ENCODE peak calls at places on chromosomes 11 and 22, in five cellular contexts. G is Panc1; R is tibial artery; D is CD8-positive, alpha-beta T cell; Z is cardiac muscle cell. Y is an unnamed sample.

GRCh38 chr22:48853627-48854240 is 973.9 kb downstream of the BRD1 start:
- DNase-seq in D (no peak), G (no peak), R (no peak), Z (no peak), Y (no peak)

GRCh38 chr11:117426297-117426685 is 98.6 kb downstream of the CEP164 start:
- DNase-seq in G (peak), Z (peak), D (peak), R (peak), Y (no peak)

GRCh38 chr11:115298613-115299012 is 205.6 kb downstream of the CADM1 start:
- DNase-seq in Z (no peak), D (no peak), G (no peak), R (no peak), Y (no peak)

GRCh38 chr11:62439785-62440602 is 21.2 kb downstream of the SCGB1A1 start:
- DNase-seq in Z (peak), R (peak), D (no peak), G (no peak), Y (no peak)

GRCh38 chr11:5486421-5486820 is 2.1 kb upstream of the OR52D1 start:
- DNase-seq in D (no peak), Z (no peak), R (no peak), G (no peak), Y (no peak)

GRCh38 chr11:94776351-94777321 is 8.5 kb downstream of the AMOTL1 start:
- DNase-seq in G (no peak), Z (peak), R (no peak), D (no peak), Y (no peak)

GRCh38 chr11:126655807-126656128 is 300.3 kb downstream of the ST3GAL4 start:
- DNase-seq in R (no peak), D (no peak), G (no peak), Z (peak), Y (no peak)

GRCh38 chr11:40187092-40187403 is 1272.4 kb downstream of the LRRC4C start:
- DNase-seq in D (no peak), R (no peak), G (no peak), Z (no peak), Y (no peak)

GRCh38 chr11:75069473-75069872 is 27.2 kb downstream of the OR2AT4 start:
- DNase-seq in G (no peak), D (no peak), Z (no peak), R (no peak), Y (no peak)

GRCh38 chr11:113528982-113529381 is 53.8 kb upstream of the DRD2 start:
- DNase-seq in G (no peak), Z (peak), D (no peak), R (no peak), Y (no peak)

GRCh38 chr22:32720924-32721323 is 80.6 kb upstream of the TIMP3 start:
- DNase-seq in Z (peak), G (no peak), D (no peak), R (no peak), Y (no peak)

GRCh38 chr22:23058481-23059336 is 11.6 kb upstream of the GNAZ start:
- DNase-seq in G (no peak), R (peak), Z (no peak), D (no peak), Y (no peak)

GRCh38 chr22:35313311-35314121 is 13.8 kb downstream of the TOM1 start:
- DNase-seq in G (peak), Z (peak), R (peak), D (no peak), Y (no peak)

GRCh38 chr11:1643146-1643690 is 13.6 kb downstream of the KRTAP5-5 start:
- DNase-seq in G (no peak), R (no peak), Z (no peak), D (no peak), Y (no peak)

GRCh38 chr22:45163417-45164216 is at the start of gene NUP50:
- DNase-seq in D (peak), G (peak), Z (peak), R (peak), Y (peak)

GRCh38 chr11:72812604-72812967 is 1.6 kb upstream of the ATG16L2 start:
- DNase-seq in R (no peak), G (no peak), D (no peak), Z (no peak), Y (peak)

GRCh38 chr11:111765984-111766833 is at the start of gene PPP2R1B:
- DNase-seq in D (peak), G (peak), Z (peak), R (peak), Y (peak)

GRCh38 chr11:111766834-111767142 is 599 bp upstream of the PPP2R1B start:
- DNase-seq in Z (no peak), R (no peak), D (no peak), G (no peak), Y (no peak)

GRCh38 chr11:111772535-111772934 is 6.3 kb upstream of the PPP2R1B start:
- DNase-seq in G (no peak), R (no peak), Z (no peak), D (no peak), Y (no peak)

GRCh38 chr11:111775024-111775710 is 9.0 kb upstream of the PPP2R1B start:
- DNase-seq in D (no peak), Z (peak), R (peak), G (no peak), Y (no peak)

GRCh38 chr11:111770581-111771134 is 4.5 kb upstream of the PPP2R1B start:
- DNase-seq in D (no peak), Z (no peak), R (no peak), G (no peak), Y (no peak)
- H3K4me3 ChIP-seq in D (no peak), Z (no peak), R (no peak), G (no peak), Y (no peak)

GRCh38 chr11:132024587-132025295 is 654.3 kb downstream of the NTM start:
- DNase-seq in R (no peak), Z (peak), G (peak), D (no peak), Y (no peak)

GRCh38 chr11:132022718-132023117 is 652.3 kb downstream of the NTM start:
- DNase-seq in G (no peak), R (no peak), D (no peak), Z (peak), Y (peak)

GRCh38 chr11:132030896-132031295 is 660.5 kb downstream of the NTM start:
- DNase-seq in D (no peak), R (no peak), Z (peak), G (no peak), Y (no peak)

GRCh38 chr11:132028380-132029240 is 658.2 kb downstream of the NTM start:
- DNase-seq in Z (peak), D (no peak), G (peak), R (no peak), Y (peak)

GRCh38 chr11:132026746-132027145 is 656.3 kb downstream of the NTM start:
- DNase-seq in D (no peak), G (no peak), R (no peak), Z (no peak), Y (no peak)
- H3K4me3 ChIP-seq in D (no peak), G (no peak), R (no peak), Z (no peak), Y (no peak)

DNA sequence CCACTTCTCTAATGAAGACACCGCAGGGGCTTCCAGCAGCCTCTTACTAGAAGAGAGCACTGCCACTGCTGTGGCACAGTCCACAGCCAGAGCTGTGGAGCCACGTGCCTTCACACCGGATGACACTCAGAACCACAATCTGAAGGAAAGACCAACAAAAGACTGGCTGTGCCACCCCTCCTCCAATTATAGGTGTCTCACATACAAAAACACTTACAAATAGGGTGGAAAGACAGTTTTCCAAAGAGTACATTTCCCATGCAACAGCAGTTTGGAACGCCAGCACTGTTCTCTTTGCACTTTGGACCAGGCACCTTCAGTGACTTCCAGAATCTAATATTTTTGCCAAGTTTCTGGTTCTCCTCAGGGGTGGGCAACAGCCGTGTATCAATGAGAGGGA is 38.0 kb upstream of the SLC25A1 start:
- DNase-seq in Z (no peak), D (no peak), R (no peak), G (no peak), Y (no peak)
- H3K4me3 ChIP-seq in Z (no peak), D (no peak), R (no peak), G (no peak), Y (no peak)

GRCh38 chr11:31796523-31797226 is 14.4 kb downstream of the PAX6 start:
- DNase-seq in R (no peak), Z (no peak), G (no peak), D (no peak), Y (no peak)

GRCh38 chr11:31799036-31799793 is 11.9 kb downstream of the PAX6 start:
- DNase-seq in R (no peak), Z (no peak), D (no peak), G (no peak), Y (no peak)

GRCh38 chr11:31795706-31796522 is 15.2 kb downstream of the PAX6 start:
- DNase-seq in D (no peak), R (no peak), Z (no peak), G (no peak), Y (no peak)

GRCh38 chr11:31798057-31799035 is 12.8 kb downstream of the PAX6 start:
- DNase-seq in G (no peak), Z (no peak), R (no peak), D (no peak), Y (no peak)

DNA sequence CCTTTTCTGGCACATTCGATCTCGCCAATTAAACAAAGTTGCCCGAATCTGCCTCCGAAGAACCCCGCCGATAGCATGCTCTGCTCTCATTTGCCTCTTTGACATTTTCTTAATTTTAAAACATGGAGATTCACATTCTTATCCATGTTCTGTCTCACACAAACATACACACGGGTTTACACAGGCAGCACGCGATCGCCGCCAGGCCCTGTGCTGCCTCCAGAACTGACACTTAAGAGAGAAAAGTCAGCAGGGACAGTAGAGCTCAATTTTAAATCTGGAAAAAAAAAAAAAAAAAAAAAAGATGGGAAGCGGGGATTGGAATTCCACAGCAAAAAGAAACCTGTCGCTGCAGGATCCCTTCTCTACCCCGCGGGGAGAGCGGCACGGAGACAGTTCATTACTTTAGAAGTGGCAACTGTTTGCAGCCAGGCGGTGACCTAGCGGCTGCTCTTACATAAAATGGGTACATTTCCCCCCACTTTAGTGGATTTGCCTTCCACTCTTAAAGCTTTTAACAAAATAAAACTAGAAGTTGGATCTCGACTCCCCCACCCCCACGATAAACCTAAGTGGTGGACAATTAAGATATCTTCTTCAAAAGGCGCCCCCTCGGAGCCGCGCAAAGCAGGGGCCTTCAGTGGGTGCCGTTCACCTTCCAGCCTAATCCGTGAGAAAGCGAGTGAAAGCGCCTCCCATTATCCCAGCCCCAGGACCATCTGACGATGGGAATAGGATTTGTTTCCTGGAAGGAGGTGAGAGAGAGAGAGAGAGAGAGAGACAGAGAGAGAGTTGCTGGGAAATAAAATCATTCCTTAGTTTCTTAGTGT is 13.7 kb downstream of the PAX6 start:
- DNase-seq in D (no peak), G (no peak), Z (no peak), R (no peak), Y (no peak)
- H3K4me3 ChIP-seq in D (no peak), G (no peak), Z (no peak), R (no peak), Y (no peak)